ENCODE peak calls at places on chromosomes 3 and 15, in nine cellular contexts. D is Right ventricle myocardium superior; R is heart left ventricle; A is CD8-positive, alpha-beta T cell; W is cortex of kidney; Z is NCI-H1694 treated with DMSO at 0.1 percent for 48 hours; N is A549; E is WTC11; I is T-cell. V is an unnamed sample.

GRCh38 chr15:40436116-40436891 is 4.4 kb upstream of the BAHD1 start:
- DNase-seq in D (no peak), R (no peak), A (no peak), W (no peak), Z (no peak), N (no peak), E (peak), I (no peak), V (no peak)

GRCh38 chr3:193942516-193943055 is 193.4 kb upstream of the HES1 start:
- DNase-seq in D (no peak), R (no peak), A (no peak), W (no peak), Z (no peak), N (peak), E (no peak), I (no peak), V (no peak)

GRCh38 chr15:55914446-55914845 is 79.0 kb downstream of the NEDD4 start:
- DNase-seq in D (no peak), R (no peak), A (no peak), W (no peak), Z (no peak), N (no peak), E (no peak), I (no peak), V (no peak)

GRCh38 chr3:111315911-111316310 is 226.1 kb upstream of the CD96 start:
- DNase-seq in D (no peak), R (no peak), A (no peak), W (no peak), Z (no peak), N (no peak), E (no peak), I (no peak), V (no peak)

GRCh38 chr3:81726132-81726531 is 35.3 kb downstream of the GBE1 start:
- DNase-seq in D (no peak), R (no peak), A (no peak), W (no peak), Z (no peak), N (no peak), E (no peak), I (no peak), V (no peak)

GRCh38 chr3:17360991-17361390 is 381.4 kb downstream of the TBC1D5 start:
- DNase-seq in D (no peak), R (no peak), A (no peak), W (no peak), Z (no peak), N (no peak), E (no peak), I (no peak), V (no peak)

GRCh38 chr3:4835616-4836043 is 143.6 kb upstream of the BHLHE40 start:
- DNase-seq in D (no peak), R (no peak), A (no peak), W (no peak), Z (no peak), N (no peak), E (no peak), I (no peak), V (no peak)

GRCh38 chr15:52082197-52083036 is 30.2 kb downstream of the BCL2L10 start:
- DNase-seq in D (no peak), R (no peak), A (no peak), W (no peak), Z (no peak), N (no peak), E (no peak), I (no peak), V (no peak)

GRCh38 chr15:32651229-32651837 is 9.8 kb downstream of the SCG5 start:
- DNase-seq in D (no peak), R (no peak), A (peak), W (no peak), Z (no peak), N (peak), E (peak), I (no peak), V (peak)

GRCh38 chr15:72358532-72359180 is 17.2 kb downstream of the HEXA start:
- DNase-seq in D (peak), R (peak), A (no peak), W (no peak), Z (no peak), N (no peak), E (no peak), I (no peak), V (no peak)

GRCh38 chr15:100683434-100683833 is 81.0 kb downstream of the ASB7 start:
- DNase-seq in D (no peak), R (no peak), A (no peak), W (no peak), Z (no peak), N (no peak), E (no peak), I (no peak), V (no peak)

GRCh38 chr3:100033814-100034490 is 80.3 kb downstream of the FILIP1L start:
- DNase-seq in D (no peak), R (no peak), A (no peak), W (no peak), Z (no peak), N (no peak), E (no peak), I (no peak), V (no peak)

GRCh38 chr15:55514414-55514850 is 6.4 kb upstream of the DNAAF4 start:
- DNase-seq in D (no peak), R (no peak), A (no peak), W (no peak), Z (no peak), N (no peak), E (no peak), I (no peak), V (no peak)

GRCh38 chr15:74815121-74815933 is 2.7 kb downstream of the LMAN1L start:
- DNase-seq in D (peak), R (peak), A (no peak), W (no peak), Z (peak), N (no peak), E (no peak), I (no peak), V (no peak)

GRCh38 chr3:108406661-108407206 is 103.7 kb downstream of the MYH15 start:
- DNase-seq in D (no peak), R (no peak), A (no peak), W (no peak), Z (peak), N (peak), E (no peak), I (peak), V (peak)

GRCh38 chr3:6438031-6438430 is 422.9 kb upstream of the GRM7 start:
- DNase-seq in D (no peak), R (no peak), A (no peak), W (no peak), Z (no peak), N (no peak), E (no peak), I (no peak), V (no peak)

GRCh38 chr15:78909791-78910228 is 35.0 kb downstream of the CTSH start:
- DNase-seq in D (no peak), R (no peak), A (no peak), W (no peak), Z (peak), N (peak), E (peak), I (no peak), V (peak)

GRCh38 chr3:46133285-46133684 is 74.8 kb downstream of the CCR1 start:
- DNase-seq in D (no peak), R (no peak), A (no peak), W (no peak), Z (no peak), N (no peak), E (no peak), I (no peak), V (no peak)

GRCh38 chr15:65532738-65533051 is 2.4 kb downstream of the HACD3 start:
- DNase-seq in D (no peak), R (no peak), A (no peak), W (no peak), Z (no peak), N (peak), E (no peak), I (no peak), V (no peak)

GRCh38 chr3:195709676-195710085 is 11.1 kb upstream of the MUC20 start:
- DNase-seq in D (no peak), R (no peak), A (no peak), W (no peak), Z (no peak), N (no peak), E (no peak), I (no peak), V (no peak)

GRCh38 chr3:137409584-137409983 is 354.5 kb upstream of the SOX14 start:
- DNase-seq in D (no peak), R (no peak), A (no peak), W (no peak), Z (no peak), N (no peak), E (no peak), I (no peak), V (no peak)

GRCh38 chr15:32718822-32719716 is 1.3 kb downstream of the GREM1 start:
- DNase-seq in D (no peak), R (no peak), A (no peak), W (no peak), Z (no peak), N (peak), E (peak), I (no peak), V (no peak)

GRCh38 chr3:194489736-194490612 is 3.2 kb upstream of the ATP13A3 start:
- DNase-seq in D (no peak), R (no peak), A (no peak), W (no peak), Z (no peak), N (no peak), E (no peak), I (no peak), V (no peak)

GRCh38 chr3:16122661-16123060 is 51.8 kb upstream of the GALNT15 start:
- DNase-seq in D (no peak), R (no peak), A (no peak), W (no peak), Z (no peak), N (no peak), E (no peak), I (no peak), V (no peak)

GRCh38 chr3:13896473-13897154 is 16.7 kb upstream of the WNT7A start:
- DNase-seq in D (no peak), R (no peak), A (no peak), W (no peak), Z (peak), N (peak), E (peak), I (peak), V (no peak)

GRCh38 chr15:57185507-57186074 is 190.7 kb upstream of the CGNL1 start:
- DNase-seq in D (no peak), R (no peak), A (no peak), W (no peak), Z (no peak), N (no peak), E (no peak), I (no peak), V (no peak)

GRCh38 chr3:45612918-45613602 is 18.5 kb downstream of the LIMD1 start:
- DNase-seq in D (peak), R (no peak), A (no peak), W (no peak), Z (peak), N (no peak), E (no peak), I (no peak), V (no peak)

V was measured in iPS DF 6.9.